ENCODE peak calls at places on chromosomes 6 and 20, in eight cellular contexts. E is activated T-cell treated with anti-CD3 and anti-CD28 coated beads for 48 hours; X is nucleus accumbens; L is stimulated activated CD4-positive, alpha-beta T cell treated with anti-CD3 and anti-CD28 coated beads, Interleukin-15, amount 100 ng/mL, for 24 hours; H is endothelial cell of umbilical vein; D is transverse colon; G is SW480; V is left ventricle myocardium superior. O is an unnamed sample.

GRCh38 chr6:78594667-78595051 is 272.7 kb upstream of the IRAK1BP1 start:
- DNase-seq in H (no peak), L (no peak), X (no peak), G (no peak), D (no peak), V (no peak), E (no peak), O (no peak)

GRCh38 chr20:60424267-60424904 is 466.2 kb downstream of the CDH26 start:
- DNase-seq in H (no peak), G (no peak), L (no peak), D (no peak), V (no peak), E (no peak), X (no peak), O (no peak)

GRCh38 chr6:27866370-27867050 is 45.7 kb downstream of the OR2B2 start:
- DNase-seq in G (peak; percentile 86), D (peak; percentile 25), L (peak; percentile 69), H (peak; percentile 82), X (no peak), E (peak; percentile 65), V (no peak), O (peak; percentile 73)

GRCh38 chr6:138833819-138834539 is 38.1 kb downstream of the ECT2L start:
- DNase-seq in D (no peak), E (no peak), L (no peak), G (no peak), H (no peak), V (peak; percentile 66), X (no peak), O (peak; percentile 75)

GRCh38 chr6:42136508-42137191 is 5.8 kb downstream of the C6orf132 start:
- DNase-seq in G (peak; percentile 87), E (peak; percentile 25), X (no peak), L (peak; percentile 57), D (peak; percentile 40), H (no peak), V (no peak), O (peak; percentile 77)

GRCh38 chr6:125058562-125058961 is 95.0 kb upstream of the TPD52L1 start:
- DNase-seq in G (no peak), H (no peak), X (no peak), L (no peak), D (no peak), V (no peak), E (no peak), O (no peak)

GRCh38 chr20:5077761-5078387 is 41.9 kb downstream of the PCNA start:
- DNase-seq in V (no peak), G (no peak), E (no peak), X (no peak), D (no peak), L (peak; percentile 10), H (no peak), O (no peak)

GRCh38 chr20:23920936-23921335 is 41.4 kb upstream of the CST5 start:
- DNase-seq in V (no peak), H (no peak), X (no peak), L (no peak), G (no peak), E (no peak), D (no peak), O (no peak)

GRCh38 chr20:10216146-10216741 is 2.4 kb upstream of the SNAP25 start:
- DNase-seq in E (no peak), G (no peak), D (no peak), H (no peak), L (no peak), X (no peak), V (no peak), O (peak; percentile 42)

GRCh38 chr6:140567469-140567868 is 1193.0 kb upstream of the CITED2 start:
- DNase-seq in V (no peak), E (no peak), G (no peak), X (no peak), D (no peak), L (no peak), H (peak; percentile 12), O (peak; percentile 39)

GRCh38 chr20:19913927-19914614 is 103.1 kb upstream of the NAA20 start:
- DNase-seq in E (no peak), H (peak; percentile 87), G (peak; percentile 81), L (no peak), D (no peak), V (no peak), X (no peak), O (peak; percentile 33)

GRCh38 chr6:96816182-96816888 is 20.9 kb downstream of the GPR63 start:
- DNase-seq in L (no peak), V (no peak), G (no peak), X (no peak), D (no peak), H (no peak), E (no peak), O (peak; percentile 67)

GRCh38 chr6:8481727-8482126 is 46.4 kb upstream of the SLC35B3 start:
- DNase-seq in V (no peak), G (no peak), D (no peak), H (no peak), X (no peak), L (no peak), E (no peak), O (peak; percentile 47)

GRCh38 chr6:137780447-137781034 is 86.5 kb upstream of the TNFAIP3 start:
- DNase-seq in H (no peak), D (no peak), E (no peak), X (no peak), L (no peak), V (no peak), G (no peak), O (no peak)

GRCh38 chr20:5171790-5172164 is 45.0 kb downstream of the CDS2 start:
- DNase-seq in H (no peak), D (no peak), X (no peak), V (no peak), L (no peak), E (no peak), G (no peak), O (no peak)

GRCh38 chr6:90820436-90820835 is 233.6 kb upstream of the MAP3K7 start:
- DNase-seq in H (no peak), E (no peak), X (no peak), D (no peak), L (no peak), G (no peak), V (no peak), O (no peak)

GRCh38 chr20:45247860-45248259 is 6.5 kb downstream of the SLPI start:
- DNase-seq in E (no peak), V (no peak), G (no peak), L (no peak), D (no peak), X (no peak), H (no peak), O (no peak)

GRCh38 chr6:37005827-37006514 is 516 bp downstream of the FGD2 start:
- DNase-seq in E (no peak), G (no peak), H (no peak), X (no peak), L (no peak), D (no peak), V (no peak), O (no peak)

GRCh38 chr6:2744206-2744771 is 6.4 kb downstream of the MYLK4 start:
- DNase-seq in G (peak; percentile 3), E (no peak), H (no peak), V (peak; percentile 83), X (peak; percentile 14), D (no peak), L (no peak), O (peak; percentile 53)

GRCh38 chr20:61295726-61296628 is 43.9 kb downstream of the CDH4 start:
- DNase-seq in G (no peak), X (no peak), H (no peak), V (no peak), D (no peak), L (no peak), E (no peak), O (peak; percentile 23)

GRCh38 chr20:13701486-13701885 is 62.8 kb upstream of the TASP1 start:
- DNase-seq in V (no peak), G (no peak), L (no peak), X (no peak), H (no peak), E (no peak), D (no peak), O (no peak)

GRCh38 chr20:48686238-48687096 is 141.3 kb downstream of the PREX1 start:
- DNase-seq in E (no peak), D (no peak), L (no peak), G (no peak), H (peak; percentile 61), X (no peak), V (peak; percentile 62), O (peak; percentile 63)

GRCh38 chr6:72826033-72826432 is 204.2 kb downstream of the KCNQ5 start:
- DNase-seq in E (no peak), H (peak; percentile 13), X (no peak), G (no peak), D (no peak), L (no peak), V (no peak), O (peak; percentile 4)

GRCh38 chr6:164109770-164110140 is 695.2 kb downstream of the QKI start:
- DNase-seq in H (peak; percentile 45), V (peak; percentile 73), X (no peak), L (no peak), D (no peak), G (peak; percentile 72), E (no peak), O (peak; percentile 30)

GRCh38 chr6:15962449-15962764 is 166.5 kb upstream of the MYLIP start:
- DNase-seq in X (no peak), G (no peak), L (no peak), E (no peak), D (no peak), V (no peak), H (peak; percentile 92), O (peak; percentile 94)

GRCh38 chr20:57006411-57007170 is 259.9 kb downstream of the BMP7 start:
- DNase-seq in E (no peak), H (no peak), V (no peak), L (no peak), X (no peak), D (no peak), G (peak; percentile 33), O (peak; percentile 46)

GRCh38 chr20:25233016-25233772 is 14.7 kb upstream of the PYGB start:
- DNase-seq in X (no peak), L (no peak), D (peak; percentile 88), G (peak; percentile 83), E (no peak), V (peak; percentile 73), H (peak; percentile 48), O (peak; percentile 77)

GRCh38 chr20:37202267-37202943 is 23.1 kb upstream of the MROH8 start:
- DNase-seq in V (no peak), L (peak; percentile 34), E (no peak), D (peak; percentile 26), X (no peak), H (peak; percentile 65), G (peak; percentile 76), O (peak; percentile 98)

GRCh38 chr6:130725551-130725950 is 101.7 kb upstream of the SMLR1 start:
- DNase-seq in L (no peak), D (no peak), G (no peak), H (no peak), V (no peak), X (no peak), E (no peak), O (no peak)

O was measured in choroid plexus epithelial cell.